ENCODE peak calls at places on chromosomes 6 and 20, in ten cellular contexts. J, C, T, E, V, U, M, P, D and O are unnamed samples.
A peak's percentile ranks its signal among the peaks of the same experiment; 100 is the strongest.

GRCh38 chr6:114830515-114830914 is 487.7 kb upstream of the HS3ST5 start:
- DNase-seq in J (no peak), P (no peak), M (no peak), U (no peak), E (no peak), V (no peak), T (no peak), D (no peak), C (no peak), O (no peak)

GRCh38 chr6:744954-745353 is 52.0 kb upstream of the EXOC2 start:
- DNase-seq in C (no peak), U (no peak), T (no peak), M (no peak), V (no peak), P (no peak), E (no peak), D (no peak), J (no peak), O (no peak)

GRCh38 chr20:14707026-14707680 is 369.7 kb upstream of the FLRT3 start:
- DNase-seq in D (no peak), C (no peak), V (no peak), P (no peak), M (no peak), T (no peak), U (no peak), J (no peak), E (no peak), O (no peak)

GRCh38 chr6:87110639-87111038 is 15.7 kb upstream of the CGA start:
- DNase-seq in D (no peak), M (no peak), T (no peak), J (no peak), V (no peak), P (no peak), C (no peak), E (no peak), U (no peak), O (no peak)

GRCh38 chr6:127518212-127518709 is 874 bp downstream of the MTCL3 start:
- DNase-seq in C (no peak), E (no peak), M (no peak), V (no peak), D (peak; percentile 30), U (no peak), J (no peak), T (no peak), P (no peak), O (no peak)

GRCh38 chr20:44832724-44833123 is 22.4 kb upstream of the RIMS4 start:
- DNase-seq in M (no peak), E (no peak), J (no peak), D (peak; percentile 34), P (no peak), C (no peak), U (no peak), V (no peak), T (no peak), O (no peak)

GRCh38 chr20:45345104-45345936 is 2.9 kb downstream of the SDC4 start:
- DNase-seq in P (no peak), T (no peak), E (no peak), D (no peak), M (no peak), J (no peak), V (no peak), U (no peak), C (no peak), O (no peak)

GRCh38 chr6:90948540-90948939 is 361.7 kb upstream of the MAP3K7 start:
- DNase-seq in T (no peak), U (no peak), D (no peak), M (no peak), V (no peak), E (no peak), C (no peak), P (no peak), J (no peak), O (no peak)

GRCh38 chr20:62496525-62497218 is 20.9 kb upstream of the GATA5 start:
- DNase-seq in J (no peak), V (no peak), C (no peak), M (no peak), P (no peak), E (no peak), U (no peak), D (peak; percentile 31), T (no peak), O (no peak)